ENCODE peak calls at places on chromosomes 2 and 18, in eight cellular contexts. Y is left ventricle myocardium inferior, L is right atrium auricular region, G is A549, J is colonic mucosa, F is tibial nerve, W is hepatocyte, R is IMR-90. M is an unnamed sample.

GRCh38 chr2:18299423-18300212 is 260.8 kb downstream of the RDH14 start:
- DNase-seq in Y (no peak), L (no peak), G (peak; percentile 10), J (no peak), F (no peak), W (peak; percentile 69), R (peak; percentile 96), M (no peak)

GRCh38 chr2:196479350-196479749 is 160.2 kb upstream of the CCDC150 start:
- DNase-seq in Y (no peak), L (no peak), G (no peak), J (no peak), F (no peak), W (no peak), R (peak; percentile 69), M (no peak)

GRCh38 chr2:135494503-135494902 is 36.5 kb downstream of the ZRANB3 start:
- DNase-seq in Y (no peak), L (no peak), G (no peak), J (no peak), F (no peak), W (no peak), R (peak; percentile 40), M (no peak)

GRCh38 chr2:31980674-31981356 is 30.0 kb downstream of the MEMO1 start:
- DNase-seq in Y (no peak), L (no peak), G (peak; percentile 36), J (no peak), F (no peak), W (peak; percentile 38), R (peak; percentile 68), M (no peak)

GRCh38 chr2:24971300-24971549 is 530 bp downstream of the DNAJC27 start:
- DNase-seq in Y (no peak), L (no peak), G (peak; percentile 32), J (no peak), F (no peak), W (no peak), R (no peak), M (no peak)

GRCh38 chr2:224178085-224178484 is 139.0 kb upstream of the SERPINE2 start:
- DNase-seq in Y (no peak), L (no peak), G (no peak), J (no peak), F (no peak), W (peak; percentile 60), R (peak; percentile 48), M (no peak)

GRCh38 chr2:33494155-33494779 is 17.8 kb downstream of the RASGRP3 start:
- DNase-seq in Y (no peak), L (no peak), G (no peak), J (no peak), F (no peak), W (no peak), R (peak; percentile 59), M (no peak)

GRCh38 chr2:196900843-196901242 is 25.7 kb downstream of the PGAP1 start:
- DNase-seq in Y (no peak), L (no peak), G (no peak), J (no peak), F (no peak), W (no peak), R (no peak), M (no peak)

GRCh38 chr18:27750014-27750413 is 426.9 kb downstream of the CDH2 start:
- DNase-seq in Y (no peak), L (no peak), G (no peak), J (peak; percentile 17), F (no peak), W (peak; percentile 76), R (peak; percentile 28), M (no peak)
- TF ChIP-seq CTCF in Y (peak; percentile 73), L (peak; percentile 75), G (peak; percentile 16), J (no peak), F (no peak), W (peak; percentile 67), R (peak; percentile 41), M (peak; percentile 57)

DNA sequence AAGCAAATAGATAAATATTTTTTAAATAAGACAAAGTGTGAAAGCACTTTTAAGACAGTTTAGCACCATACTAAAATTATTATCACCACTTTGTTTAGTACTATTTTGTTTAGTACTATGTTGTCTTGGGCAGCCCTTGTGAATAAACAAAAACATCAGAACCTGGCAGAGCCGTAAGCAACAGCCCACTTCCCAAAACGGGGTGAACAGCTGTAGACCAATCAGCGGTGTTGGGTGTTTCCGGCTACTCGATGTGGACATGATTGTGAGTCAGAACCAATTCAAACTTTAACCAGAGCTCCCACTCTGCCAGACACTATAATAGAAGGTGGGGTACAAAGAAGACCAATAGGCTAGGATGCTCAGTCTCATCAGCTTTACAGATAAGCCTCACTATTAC is 2.5 kb upstream of the ASNSD1 start:
- DNase-seq in Y (no peak), L (no peak), G (no peak), J (no peak), F (no peak), W (no peak), R (no peak), M (no peak)
- H3K27ac ChIP-seq in Y (peak overlapping the region; percentile 26), L (peak overlapping the region; percentile 43), G (no peak overlapping the region), J (no peak overlapping the region), F (no peak overlapping the region), W (peak overlapping the region; percentile 83), R (no peak overlapping the region), M (no peak overlapping the region)

GRCh38 chr2:22281033-22281432 is 1103.9 kb upstream of the KLHL29 start:
- DNase-seq in Y (no peak), L (no peak), G (no peak), J (no peak), F (no peak), W (peak; percentile 86), R (peak; percentile 91), M (no peak)
- H3K4me1 ChIP-seq in Y (peaks cover 14% of the 10 kb centered on the region), L (no peaks in the 10 kb centered on the region), G (no peaks in the 10 kb centered on the region), J (no peaks in the 10 kb centered on the region), F (no peaks in the 10 kb centered on the region), W (no peaks in the 10 kb centered on the region), R (no peaks in the 10 kb centered on the region), M (no peaks in the 10 kb centered on the region)

GRCh38 chr18:618618-619017 is 21.8 kb downstream of the CLUL1 start:
- DNase-seq in Y (no peak), L (no peak), G (no peak), J (no peak), F (no peak), W (no peak), R (no peak), M (no peak)
- TF ChIP-seq CTCF in Y (no peak), L (no peak), G (no peak), J (no peak), F (no peak), W (no peak), R (no peak), M (no peak)

GRCh38 chr18:45686892-45687611 is 36.9 kb upstream of the SLC14A1 start:
- DNase-seq in Y (no peak), L (no peak), G (no peak), J (no peak), F (no peak), W (no peak), R (no peak), M (peak; percentile 46)

GRCh38 chr18:45689386-45689785 is 34.6 kb upstream of the SLC14A1 start:
- DNase-seq in Y (no peak), L (no peak), G (no peak), J (no peak), F (no peak), W (no peak), R (no peak), M (no peak)

GRCh38 chr18:45688113-45688512 is 35.9 kb upstream of the SLC14A1 start:
- DNase-seq in Y (no peak), L (no peak), G (no peak), J (no peak), F (no peak), W (no peak), R (peak; percentile 48), M (no peak)

GRCh38 chr18:45688834-45689233 is 35.1 kb upstream of the SLC14A1 start:
- DNase-seq in Y (no peak), L (no peak), G (no peak), J (no peak), F (no peak), W (no peak), R (no peak), M (no peak)

DNA sequence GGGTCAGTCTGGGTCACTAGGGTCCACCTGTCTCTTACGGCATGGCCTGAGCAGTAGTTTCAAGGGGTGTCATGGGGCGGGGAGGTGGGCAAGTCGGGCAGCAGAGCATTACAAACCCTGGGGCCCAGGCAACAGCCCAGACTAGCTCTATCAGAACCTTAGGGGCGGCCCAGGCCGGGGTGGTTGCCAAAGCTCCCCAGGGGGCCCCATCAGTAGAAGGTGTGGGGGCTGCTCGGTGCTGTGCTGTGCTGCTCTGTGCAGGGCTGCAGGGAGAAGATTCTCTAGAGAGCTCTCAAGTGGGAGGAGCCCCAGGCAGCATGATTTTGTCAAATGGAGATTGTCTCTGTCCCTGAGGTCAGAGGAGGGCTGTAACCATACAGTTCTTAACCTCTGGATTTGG is 36.4 kb upstream of the SLC14A1 start:
- DNase-seq in Y (no peak), L (no peak), G (no peak), J (no peak), F (no peak), W (no peak), R (no peak), M (no peak)
- H3K27ac ChIP-seq in Y (no peak overlapping the region), L (no peak overlapping the region), G (no peak overlapping the region), J (no peak overlapping the region), F (no peak overlapping the region), W (no peak overlapping the region), R (no peak overlapping the region), M (no peak overlapping the region)

GRCh38 chr2:54557601-54558187 is 101.6 kb downstream of the SPTBN1 start:
- DNase-seq in Y (peak; percentile 56), L (peak; percentile 74), G (peak; percentile 33), J (peak; percentile 85), F (no peak), W (peak; percentile 78), R (no peak), M (peak; percentile 74)

GRCh38 chr2:54557211-54557600 is 101.1 kb downstream of the SPTBN1 start:
- DNase-seq in Y (no peak), L (no peak), G (no peak), J (no peak), F (no peak), W (no peak), R (no peak), M (no peak)

GRCh38 chr2:54558976-54559410 is 102.9 kb downstream of the SPTBN1 start:
- DNase-seq in Y (no peak), L (no peak), G (peak; percentile 39), J (no peak), F (no peak), W (no peak), R (no peak), M (no peak)

GRCh38 chr2:54559593-54560145 is 103.5 kb downstream of the SPTBN1 start:
- DNase-seq in Y (no peak), L (peak; percentile 72), G (peak; percentile 57), J (no peak), F (no peak), W (peak; percentile 53), R (peak; percentile 87), M (no peak)

DNA sequence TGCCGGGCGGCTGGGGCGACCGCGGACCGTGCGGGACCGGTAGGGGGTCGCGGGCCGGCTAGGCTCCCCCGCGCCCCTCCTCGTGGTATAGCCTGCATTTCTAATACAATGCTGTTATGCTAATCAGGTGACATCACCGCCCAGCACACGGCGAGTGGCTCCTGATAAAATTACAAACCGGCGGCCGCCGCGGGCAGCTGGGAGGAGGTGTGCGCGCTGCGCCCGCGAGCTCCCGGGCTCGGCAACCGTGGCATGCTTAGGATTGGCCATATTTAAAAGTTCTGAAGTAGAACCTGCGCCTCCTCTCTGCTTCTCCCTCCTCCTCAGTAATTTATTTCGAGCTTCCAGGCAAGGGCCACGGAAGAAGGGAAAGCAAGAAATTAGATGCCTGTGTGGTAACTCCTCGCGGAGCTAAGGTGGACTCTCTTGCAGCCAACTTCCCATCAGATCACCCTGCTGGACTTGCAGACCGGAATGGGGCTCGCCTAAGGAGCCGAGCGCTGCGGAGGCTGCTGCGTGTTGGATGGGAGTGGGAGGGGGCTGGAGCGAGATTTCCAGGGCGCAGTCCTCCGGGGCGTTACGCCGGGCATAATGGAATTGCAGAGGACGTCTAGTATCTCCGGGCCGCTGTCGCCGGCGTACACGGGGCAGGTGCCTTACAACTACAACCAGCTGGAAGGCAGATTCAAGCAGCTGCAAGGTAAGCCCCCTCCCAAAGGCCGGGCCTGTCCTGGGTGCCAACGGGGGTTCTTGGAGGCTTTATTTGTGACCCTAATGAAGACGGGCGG is 102.3 kb downstream of the SPTBN1 start:
- DNase-seq in Y (peak; percentile 53), L (peak; percentile 61), G (peak; percentile 61), J (peak; percentile 84), F (no peak), W (peak; percentile 84), R (peak; percentile 64), M (peak; percentile 60)
- H3K4me1 ChIP-seq in Y (peaks cover 100% of the 10 kb centered on the region), L (no peaks in the 10 kb centered on the region), G (peaks cover 53% of the 10 kb centered on the region), J (peaks cover 11% of the 10 kb centered on the region), F (peaks cover 50% of the 10 kb centered on the region), W (peaks cover 25% of the 10 kb centered on the region), R (peaks cover 21% of the 10 kb centered on the region), M (peaks cover 40% of the 10 kb centered on the region)

M was measured in psoas muscle.